ENCODE peak calls at places on chromosomes 13 and 19, in nine cellular contexts. One of them, this sample, is unnamed.

GRCh38 chr13:21134475-21134874 is 41.9 kb downstream of the SKA3 start:
- DNase-seq in astrocyte: no peak
- DNase-seq in activated CD8-positive, alpha-beta memory T cell treated with anti-CD3 and anti-CD28 coated beads, Interleukin-2, amount 50 U/mL, for 4 hours: no peak
- DNase-seq in COR-L47: no peak
- DNase-seq in effector memory CD8-positive, alpha-beta T cell: no peak
- DNase-seq in AML-193: no peak
- DNase-seq in left kidney: no peak
- DNase-seq in activated naive CD8-positive, alpha-beta T cell treated with anti-CD3 and anti-CD28 coated beads for 36 hours: no peak
- DNase-seq in heart right ventricle: no peak
- DNase-seq in this sample: no peak

GRCh38 chr13:41833851-41834250 is 127.1 kb downstream of the VWA8 start:
- DNase-seq in effector memory CD8-positive, alpha-beta T cell: no peak
- DNase-seq in astrocyte: no peak
- DNase-seq in heart right ventricle: no peak
- DNase-seq in AML-193: no peak
- DNase-seq in activated CD8-positive, alpha-beta memory T cell treated with anti-CD3 and anti-CD28 coated beads, Interleukin-2, amount 50 U/mL, for 4 hours: no peak
- DNase-seq in activated naive CD8-positive, alpha-beta T cell treated with anti-CD3 and anti-CD28 coated beads for 36 hours: no peak
- DNase-seq in left kidney: no peak
- DNase-seq in COR-L47: no peak
- DNase-seq in this sample: no peak

GRCh38 chr13:108827637-108828036 is 198.2 kb downstream of the MYO16 start:
- DNase-seq in left kidney: peak
- DNase-seq in COR-L47: no peak
- DNase-seq in AML-193: no peak
- DNase-seq in astrocyte: no peak
- DNase-seq in activated naive CD8-positive, alpha-beta T cell treated with anti-CD3 and anti-CD28 coated beads for 36 hours: no peak
- DNase-seq in effector memory CD8-positive, alpha-beta T cell: no peak
- DNase-seq in heart right ventricle: no peak
- DNase-seq in activated CD8-positive, alpha-beta memory T cell treated with anti-CD3 and anti-CD28 coated beads, Interleukin-2, amount 50 U/mL, for 4 hours: no peak
- DNase-seq in this sample: no peak

GRCh38 chr13:35699181-35699580 is 222.7 kb upstream of the MAB21L1 start:
- DNase-seq in AML-193: no peak
- DNase-seq in effector memory CD8-positive, alpha-beta T cell: no peak
- DNase-seq in heart right ventricle: no peak
- DNase-seq in COR-L47: no peak
- DNase-seq in activated naive CD8-positive, alpha-beta T cell treated with anti-CD3 and anti-CD28 coated beads for 36 hours: no peak
- DNase-seq in activated CD8-positive, alpha-beta memory T cell treated with anti-CD3 and anti-CD28 coated beads, Interleukin-2, amount 50 U/mL, for 4 hours: no peak
- DNase-seq in left kidney: no peak
- DNase-seq in astrocyte: peak
- DNase-seq in this sample: no peak

GRCh38 chr13:64311112-64311511 is 2895.5 kb upstream of the PCDH20 start:
- DNase-seq in activated naive CD8-positive, alpha-beta T cell treated with anti-CD3 and anti-CD28 coated beads for 36 hours: no peak
- DNase-seq in activated CD8-positive, alpha-beta memory T cell treated with anti-CD3 and anti-CD28 coated beads, Interleukin-2, amount 50 U/mL, for 4 hours: no peak
- DNase-seq in heart right ventricle: no peak
- DNase-seq in astrocyte: no peak
- DNase-seq in AML-193: no peak
- DNase-seq in effector memory CD8-positive, alpha-beta T cell: no peak
- DNase-seq in left kidney: no peak
- DNase-seq in COR-L47: no peak
- DNase-seq in this sample: no peak

GRCh38 chr19:372306-372890 is 27.8 kb upstream of the MIER2 start:
- DNase-seq in activated CD8-positive, alpha-beta memory T cell treated with anti-CD3 and anti-CD28 coated beads, Interleukin-2, amount 50 U/mL, for 4 hours: no peak
- DNase-seq in effector memory CD8-positive, alpha-beta T cell: no peak
- DNase-seq in COR-L47: peak
- DNase-seq in heart right ventricle: peak
- DNase-seq in left kidney: no peak
- DNase-seq in AML-193: no peak
- DNase-seq in astrocyte: peak
- DNase-seq in activated naive CD8-positive, alpha-beta T cell treated with anti-CD3 and anti-CD28 coated beads for 36 hours: no peak
- DNase-seq in this sample: no peak

GRCh38 chr19:16031872-16032200 is 44.5 kb upstream of the TPM4 start:
- DNase-seq in activated CD8-positive, alpha-beta memory T cell treated with anti-CD3 and anti-CD28 coated beads, Interleukin-2, amount 50 U/mL, for 4 hours: no peak
- DNase-seq in left kidney: no peak
- DNase-seq in AML-193: no peak
- DNase-seq in effector memory CD8-positive, alpha-beta T cell: no peak
- DNase-seq in heart right ventricle: no peak
- DNase-seq in COR-L47: no peak
- DNase-seq in activated naive CD8-positive, alpha-beta T cell treated with anti-CD3 and anti-CD28 coated beads for 36 hours: no peak
- DNase-seq in astrocyte: no peak
- DNase-seq in this sample: no peak

GRCh38 chr19:7539827-7540425 is 4.4 kb downstream of the PNPLA6 start:
- DNase-seq in effector memory CD8-positive, alpha-beta T cell: no peak
- DNase-seq in activated CD8-positive, alpha-beta memory T cell treated with anti-CD3 and anti-CD28 coated beads, Interleukin-2, amount 50 U/mL, for 4 hours: no peak
- DNase-seq in AML-193: no peak
- DNase-seq in activated naive CD8-positive, alpha-beta T cell treated with anti-CD3 and anti-CD28 coated beads for 36 hours: no peak
- DNase-seq in left kidney: no peak
- DNase-seq in COR-L47: no peak
- DNase-seq in heart right ventricle: no peak
- DNase-seq in astrocyte: no peak
- DNase-seq in this sample: no peak

GRCh38 chr19:8366961-8367326 is 3.0 kb downstream of the ANGPTL4 start:
- DNase-seq in activated CD8-positive, alpha-beta memory T cell treated with anti-CD3 and anti-CD28 coated beads, Interleukin-2, amount 50 U/mL, for 4 hours: no peak
- DNase-seq in heart right ventricle: no peak
- DNase-seq in AML-193: no peak
- DNase-seq in left kidney: no peak
- DNase-seq in COR-L47: no peak
- DNase-seq in effector memory CD8-positive, alpha-beta T cell: no peak
- DNase-seq in astrocyte: peak
- DNase-seq in activated naive CD8-positive, alpha-beta T cell treated with anti-CD3 and anti-CD28 coated beads for 36 hours: no peak
- DNase-seq in this sample: no peak

GRCh38 chr13:113982296-113982661 is 8.4 kb upstream of the C13orf46 start:
- DNase-seq in AML-193: no peak
- DNase-seq in astrocyte: no peak
- DNase-seq in left kidney: no peak
- DNase-seq in COR-L47: no peak
- DNase-seq in activated CD8-positive, alpha-beta memory T cell treated with anti-CD3 and anti-CD28 coated beads, Interleukin-2, amount 50 U/mL, for 4 hours: peak
- DNase-seq in heart right ventricle: no peak
- DNase-seq in activated naive CD8-positive, alpha-beta T cell treated with anti-CD3 and anti-CD28 coated beads for 36 hours: no peak
- DNase-seq in effector memory CD8-positive, alpha-beta T cell: no peak
- DNase-seq in this sample: no peak

GRCh38 chr13:34750078-34750703 is 191.9 kb upstream of the NBEA start:
- DNase-seq in activated naive CD8-positive, alpha-beta T cell treated with anti-CD3 and anti-CD28 coated beads for 36 hours: peak
- DNase-seq in astrocyte: peak
- DNase-seq in COR-L47: peak
- DNase-seq in heart right ventricle: peak
- DNase-seq in left kidney: peak
- DNase-seq in effector memory CD8-positive, alpha-beta T cell: no peak
- DNase-seq in activated CD8-positive, alpha-beta memory T cell treated with anti-CD3 and anti-CD28 coated beads, Interleukin-2, amount 50 U/mL, for 4 hours: no peak
- DNase-seq in AML-193: no peak
- DNase-seq in this sample: no peak

GRCh38 chr13:105370011-105370645 is 1165.3 kb downstream of the EFNB2 start:
- DNase-seq in AML-193: no peak
- DNase-seq in effector memory CD8-positive, alpha-beta T cell: no peak
- DNase-seq in COR-L47: no peak
- DNase-seq in heart right ventricle: no peak
- DNase-seq in activated naive CD8-positive, alpha-beta T cell treated with anti-CD3 and anti-CD28 coated beads for 36 hours: no peak
- DNase-seq in astrocyte: no peak
- DNase-seq in left kidney: no peak
- DNase-seq in activated CD8-positive, alpha-beta memory T cell treated with anti-CD3 and anti-CD28 coated beads, Interleukin-2, amount 50 U/mL, for 4 hours: no peak
- DNase-seq in this sample: no peak

GRCh38 chr19:50313812-50314536 is 15.2 kb downstream of the KCNC3 start:
- DNase-seq in left kidney: peak
- DNase-seq in effector memory CD8-positive, alpha-beta T cell: no peak
- DNase-seq in activated naive CD8-positive, alpha-beta T cell treated with anti-CD3 and anti-CD28 coated beads for 36 hours: no peak
- DNase-seq in COR-L47: no peak
- DNase-seq in AML-193: no peak
- DNase-seq in heart right ventricle: no peak
- DNase-seq in activated CD8-positive, alpha-beta memory T cell treated with anti-CD3 and anti-CD28 coated beads, Interleukin-2, amount 50 U/mL, for 4 hours: no peak
- DNase-seq in astrocyte: no peak
- DNase-seq in this sample: no peak

GRCh38 chr13:99658266-99658991 is 157.2 kb downstream of the TM9SF2 start:
- DNase-seq in heart right ventricle: peak
- DNase-seq in left kidney: peak
- DNase-seq in COR-L47: peak
- DNase-seq in activated CD8-positive, alpha-beta memory T cell treated with anti-CD3 and anti-CD28 coated beads, Interleukin-2, amount 50 U/mL, for 4 hours: peak
- DNase-seq in effector memory CD8-positive, alpha-beta T cell: peak
- DNase-seq in astrocyte: peak
- DNase-seq in activated naive CD8-positive, alpha-beta T cell treated with anti-CD3 and anti-CD28 coated beads for 36 hours: peak
- DNase-seq in AML-193: peak
- DNase-seq in this sample: peak

GRCh38 chr13:40460116-40460515 is 206.3 kb downstream of the FOXO1 start:
- DNase-seq in left kidney: no peak
- DNase-seq in activated CD8-positive, alpha-beta memory T cell treated with anti-CD3 and anti-CD28 coated beads, Interleukin-2, amount 50 U/mL, for 4 hours: no peak
- DNase-seq in COR-L47: no peak
- DNase-seq in astrocyte: peak
- DNase-seq in activated naive CD8-positive, alpha-beta T cell treated with anti-CD3 and anti-CD28 coated beads for 36 hours: no peak
- DNase-seq in AML-193: no peak
- DNase-seq in effector memory CD8-positive, alpha-beta T cell: no peak
- DNase-seq in heart right ventricle: no peak
- DNase-seq in this sample: no peak

GRCh38 chr13:111572956-111573355 is 252.5 kb downstream of the TEX29 start:
- DNase-seq in left kidney: peak
- DNase-seq in activated naive CD8-positive, alpha-beta T cell treated with anti-CD3 and anti-CD28 coated beads for 36 hours: no peak
- DNase-seq in astrocyte: no peak
- DNase-seq in AML-193: no peak
- DNase-seq in effector memory CD8-positive, alpha-beta T cell: no peak
- DNase-seq in COR-L47: peak
- DNase-seq in activated CD8-positive, alpha-beta memory T cell treated with anti-CD3 and anti-CD28 coated beads, Interleukin-2, amount 50 U/mL, for 4 hours: no peak
- DNase-seq in heart right ventricle: no peak
- DNase-seq in this sample: no peak

GRCh38 chr13:87426737-87427136 is 244.4 kb upstream of the SLITRK5 start:
- DNase-seq in activated CD8-positive, alpha-beta memory T cell treated with anti-CD3 and anti-CD28 coated beads, Interleukin-2, amount 50 U/mL, for 4 hours: no peak
- DNase-seq in AML-193: no peak
- DNase-seq in COR-L47: no peak
- DNase-seq in astrocyte: no peak
- DNase-seq in heart right ventricle: no peak
- DNase-seq in activated naive CD8-positive, alpha-beta T cell treated with anti-CD3 and anti-CD28 coated beads for 36 hours: no peak
- DNase-seq in effector memory CD8-positive, alpha-beta T cell: no peak
- DNase-seq in left kidney: no peak
- DNase-seq in this sample: no peak

GRCh38 chr13:35716186-35716585 is 239.7 kb upstream of the MAB21L1 start:
- DNase-seq in left kidney: no peak
- DNase-seq in heart right ventricle: no peak
- DNase-seq in AML-193: no peak
- DNase-seq in effector memory CD8-positive, alpha-beta T cell: no peak
- DNase-seq in activated naive CD8-positive, alpha-beta T cell treated with anti-CD3 and anti-CD28 coated beads for 36 hours: no peak
- DNase-seq in COR-L47: no peak
- DNase-seq in activated CD8-positive, alpha-beta memory T cell treated with anti-CD3 and anti-CD28 coated beads, Interleukin-2, amount 50 U/mL, for 4 hours: no peak
- DNase-seq in astrocyte: peak
- DNase-seq in this sample: no peak

GRCh38 chr13:42083138-42083770 is 34.8 kb downstream of the DGKH start:
- DNase-seq in effector memory CD8-positive, alpha-beta T cell: no peak
- DNase-seq in left kidney: no peak
- DNase-seq in AML-193: no peak
- DNase-seq in heart right ventricle: no peak
- DNase-seq in COR-L47: no peak
- DNase-seq in activated naive CD8-positive, alpha-beta T cell treated with anti-CD3 and anti-CD28 coated beads for 36 hours: no peak
- DNase-seq in astrocyte: no peak
- DNase-seq in activated CD8-positive, alpha-beta memory T cell treated with anti-CD3 and anti-CD28 coated beads, Interleukin-2, amount 50 U/mL, for 4 hours: no peak
- DNase-seq in this sample: no peak

GRCh38 chr19:18340990-18341868 is 831 bp downstream of the PGPEP1 start:
- DNase-seq in heart right ventricle: peak
- DNase-seq in activated naive CD8-positive, alpha-beta T cell treated with anti-CD3 and anti-CD28 coated beads for 36 hours: peak
- DNase-seq in COR-L47: no peak
- DNase-seq in AML-193: peak
- DNase-seq in activated CD8-positive, alpha-beta memory T cell treated with anti-CD3 and anti-CD28 coated beads, Interleukin-2, amount 50 U/mL, for 4 hours: peak
- DNase-seq in left kidney: peak
- DNase-seq in effector memory CD8-positive, alpha-beta T cell: no peak
- DNase-seq in astrocyte: peak
- DNase-seq in this sample: no peak

GRCh38 chr13:23799945-23800344 is 89.3 kb downstream of the MIPEP start:
- DNase-seq in COR-L47: no peak
- DNase-seq in astrocyte: no peak
- DNase-seq in effector memory CD8-positive, alpha-beta T cell: no peak
- DNase-seq in activated CD8-positive, alpha-beta memory T cell treated with anti-CD3 and anti-CD28 coated beads, Interleukin-2, amount 50 U/mL, for 4 hours: no peak
- DNase-seq in AML-193: no peak
- DNase-seq in left kidney: no peak
- DNase-seq in heart right ventricle: no peak
- DNase-seq in activated naive CD8-positive, alpha-beta T cell treated with anti-CD3 and anti-CD28 coated beads for 36 hours: no peak
- DNase-seq in this sample: no peak

This sample was measured in C1 segment of cervical spinal cord.